ENCODE peak calls at places on chromosomes 5 and 9, in nine cellular contexts. Q, H, L, Z, T, B, U, P and J are unnamed samples.

GRCh38 chr9:136255166-136255538 is 9.5 kb upstream of the QSOX2 start:
- DNase-seq in Q (no peak), H (peak; percentile 20), L (no peak), Z (no peak), T (peak; percentile 79), B (no peak), U (no peak), P (peak; percentile 77), J (peak; percentile 42)

GRCh38 chr5:14696057-14696456 is 31.5 kb downstream of the OTULIN start:
- DNase-seq in Q (no peak), H (peak; percentile 26), L (no peak), Z (no peak), T (no peak), B (no peak), U (no peak), P (no peak), J (peak; percentile 24)

GRCh38 chr5:145471831-145472616 is 363.1 kb downstream of the PRELID2 start:
- DNase-seq in Q (no peak), H (peak; percentile 61), L (no peak), Z (no peak), T (no peak), B (no peak), U (no peak), P (no peak), J (no peak)

GRCh38 chr5:67983251-67983941 is 232.2 kb upstream of the PIK3R1 start:
- DNase-seq in Q (no peak), H (peak; percentile 60), L (peak; percentile 82), Z (no peak), T (peak; percentile 85), B (no peak), U (no peak), P (no peak), J (peak; percentile 80)

GRCh38 chr5:64147849-64148441 is 17.7 kb upstream of the RNF180 start:
- DNase-seq in Q (peak; percentile 61), H (peak; percentile 61), L (no peak), Z (peak; percentile 68), T (peak; percentile 54), B (no peak), U (peak; percentile 63), P (peak; percentile 80), J (peak; percentile 42)

GRCh38 chr5:65127181-65127901 is 354.4 kb downstream of the ADAMTS6 start:
- DNase-seq in Q (no peak), H (no peak), L (peak; percentile 31), Z (no peak), T (peak; percentile 77), B (no peak), U (no peak), P (no peak), J (peak; percentile 84)

GRCh38 chr9:87868175-87868574 is 14.5 kb upstream of the SPATA31E1 start:
- DNase-seq in Q (no peak), H (no peak), L (no peak), Z (no peak), T (no peak), B (no peak), U (no peak), P (no peak), J (no peak)

GRCh38 chr5:59380350-59380951 is 513.1 kb downstream of the PDE4D start:
- DNase-seq in Q (no peak), H (peak; percentile 68), L (peak; percentile 62), Z (no peak), T (peak; percentile 89), B (no peak), U (no peak), P (no peak), J (peak; percentile 82)

GRCh38 chr5:118043531-118043930 is 944.8 kb downstream of the DTWD2 start:
- DNase-seq in Q (no peak), H (no peak), L (no peak), Z (no peak), T (no peak), B (no peak), U (no peak), P (no peak), J (no peak)

GRCh38 chr5:160792732-160793454 is 59.1 kb downstream of the ATP10B start:
- DNase-seq in Q (no peak), H (no peak), L (no peak), Z (no peak), T (no peak), B (no peak), U (no peak), P (no peak), J (no peak)

GRCh38 chr5:160789219-160789820 is 62.7 kb downstream of the ATP10B start:
- DNase-seq in Q (no peak), H (no peak), L (no peak), Z (no peak), T (no peak), B (no peak), U (no peak), P (no peak), J (no peak)

GRCh38 chr5:160792281-160792680 is 59.7 kb downstream of the ATP10B start:
- DNase-seq in Q (no peak), H (peak; percentile 50), L (no peak), Z (no peak), T (no peak), B (no peak), U (no peak), P (no peak), J (no peak)

DNA sequence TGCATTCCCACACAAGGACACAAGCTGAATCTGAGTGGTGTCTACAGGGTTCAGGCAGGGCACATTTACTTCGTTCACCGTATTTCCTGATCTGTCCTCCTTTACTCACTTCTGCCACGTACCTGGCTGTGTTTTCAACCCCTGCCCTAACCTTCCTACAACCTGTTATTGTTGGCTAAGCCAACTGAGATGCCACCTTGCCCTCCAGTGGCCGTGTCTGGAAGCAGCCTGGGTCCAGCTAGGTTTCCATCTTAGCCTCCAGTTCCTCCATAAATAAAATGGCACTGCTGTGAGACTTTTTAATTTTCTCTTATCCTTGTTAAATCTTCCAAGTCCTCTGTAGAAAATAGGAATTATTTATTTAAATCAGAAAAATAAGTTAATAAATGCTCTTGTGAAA is 64.8 kb downstream of the ATP10B start:
- DNase-seq in Q (peak; percentile 61), H (peak; percentile 40), L (no peak), Z (peak; percentile 59), T (no peak), B (no peak), U (no peak), P (no peak), J (no peak)
- TF ChIP-seq CTCF in Q (peak; percentile 77), H (peak; percentile 55), L (no peak), Z (no peak), T (peak; percentile 14), B (no peak), U (no peak), P (no peak), J (no peak)

GRCh38 chr5:76341935-76342334 is 61.1 kb upstream of the IQGAP2 start:
- DNase-seq in Q (no peak), H (no peak), L (no peak), Z (no peak), T (no peak), B (no peak), U (peak; percentile 9), P (no peak), J (no peak)

GRCh38 chr5:76332620-76333170 is 70.4 kb upstream of the IQGAP2 start:
- DNase-seq in Q (no peak), H (no peak), L (no peak), Z (no peak), T (no peak), B (no peak), U (no peak), P (no peak), J (no peak)

GRCh38 chr5:76342474-76342873 is 60.6 kb upstream of the IQGAP2 start:
- DNase-seq in Q (no peak), H (no peak), L (no peak), Z (no peak), T (no peak), B (no peak), U (no peak), P (no peak), J (no peak)

GRCh38 chr5:76332102-76332501 is 71.0 kb upstream of the IQGAP2 start:
- DNase-seq in Q (no peak), H (no peak), L (no peak), Z (no peak), T (no peak), B (no peak), U (no peak), P (no peak), J (no peak)

DNA sequence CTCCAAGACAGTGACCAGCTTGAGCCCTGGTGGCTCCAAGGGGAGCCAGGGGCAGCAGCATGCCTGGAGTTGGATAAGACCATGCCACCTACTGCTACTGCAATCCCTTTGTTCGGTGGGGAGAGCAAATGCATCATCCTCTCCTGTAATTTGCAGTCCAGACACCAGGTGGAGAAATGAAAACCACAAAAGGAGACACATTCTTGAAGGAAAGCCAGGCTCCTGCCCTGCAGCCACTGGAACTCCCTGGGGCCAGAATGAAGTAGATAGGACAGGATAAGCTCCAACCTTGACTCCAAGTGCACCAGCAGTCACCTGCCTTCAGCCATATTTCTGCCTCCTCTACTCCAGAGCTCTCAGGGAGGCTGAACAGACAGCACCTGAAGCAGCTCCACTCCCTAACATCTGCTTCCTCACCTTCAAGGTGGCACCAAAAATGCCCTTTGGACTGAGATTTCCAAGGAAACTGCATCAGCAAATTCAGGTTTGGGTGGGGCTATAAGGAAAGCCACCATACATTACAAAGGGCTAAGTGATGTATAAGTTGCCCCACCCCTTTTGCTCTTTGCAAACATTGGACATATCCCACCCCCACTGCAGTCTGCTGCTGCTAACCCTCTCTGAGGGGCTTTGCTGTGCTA is 65.0 kb upstream of the IQGAP2 start:
- DNase-seq in Q (peak; percentile 90), H (peak; percentile 78), L (no peak), Z (peak; percentile 67), T (peak; percentile 35), B (no peak), U (no peak), P (peak; percentile 61), J (peak; percentile 41)
- TF ChIP-seq CTCF in Q (peak; percentile 72), H (peak; percentile 73), L (peak; percentile 10), Z (peak; percentile 44), T (peak; percentile 28), B (peak; percentile 10), U (no peak), P (peak; percentile 63), J (peak; percentile 45)

GRCh38 chr9:35380619-35381018 is 109.3 kb upstream of the RUSC2 start:
- DNase-seq in Q (no peak), H (no peak), L (no peak), Z (no peak), T (no peak), B (no peak), U (no peak), P (no peak), J (no peak)

GRCh38 chr9:35380016-35380415 is 109.9 kb upstream of the RUSC2 start:
- DNase-seq in Q (no peak), H (no peak), L (no peak), Z (no peak), T (no peak), B (no peak), U (no peak), P (no peak), J (no peak)

DNA sequence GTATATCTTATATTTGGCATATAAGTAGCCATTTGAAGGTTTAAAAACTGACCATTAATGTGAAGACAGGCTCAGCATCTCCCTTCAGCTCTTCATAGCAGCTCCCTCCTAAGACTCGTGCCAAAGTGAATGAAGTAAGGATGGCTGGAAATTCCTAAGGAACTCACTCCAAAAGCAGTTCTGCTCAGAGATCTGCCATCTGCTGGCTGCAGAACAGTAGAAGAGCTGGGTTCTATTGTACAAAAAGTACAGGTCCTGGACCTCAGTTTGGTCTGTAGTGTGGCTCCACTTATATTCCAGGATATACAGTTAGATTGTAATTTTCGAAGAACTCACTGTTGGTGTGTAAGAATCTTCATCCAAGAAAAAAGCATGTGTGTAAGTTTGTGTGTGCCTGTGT is 104.9 kb upstream of the RUSC2 start:
- DNase-seq in Q (no peak), H (peak; percentile 25), L (peak; percentile 7), Z (no peak), T (peak; percentile 74), B (no peak), U (no peak), P (no peak), J (peak; percentile 53)
- TF ChIP-seq CTCF in Q (peak; percentile 46), H (peak; percentile 41), L (peak; percentile 74), Z (no peak), T (peak; percentile 64), B (peak; percentile 50), U (no peak), P (no peak), J (peak; percentile 53)

GRCh38 chr9:1320667-1321195 is 270.6 kb downstream of the DMRT2 start:
- DNase-seq in Q (no peak), H (no peak), L (no peak), Z (no peak), T (no peak), B (no peak), U (no peak), P (no peak), J (peak; percentile 0)
- TF ChIP-seq CTCF in Q (no peak), H (no peak), L (no peak), Z (no peak), T (no peak), B (no peak), U (no peak), P (no peak), J (no peak)